ENCODE peak calls at places on chromosomes 1 and 21, in six cellular contexts. H, Q, N, X, W and V are unnamed samples.

GRCh38 chr1:208654241-208654640 is 410.1 kb upstream of the PLXNA2 start:
- DNase-seq in H (peak; percentile 29), Q (peak; percentile 12), N (no peak), X (no peak), W (peak; percentile 22), V (peak; percentile 55)

GRCh38 chr1:15192916-15193550 is 39.5 kb downstream of the TMEM51 start:
- DNase-seq in H (no peak), Q (no peak), N (no peak), X (no peak), W (no peak), V (no peak)

GRCh38 chr21:15026370-15026769 is 38.4 kb downstream of the NRIP1 start:
- DNase-seq in H (no peak), Q (no peak), N (no peak), X (no peak), W (no peak), V (no peak)

GRCh38 chr1:91075233-91076135 is 53.6 kb upstream of the ZNF644 start:
- DNase-seq in H (peak; percentile 21), Q (peak; percentile 16), N (no peak), X (no peak), W (no peak), V (no peak)

GRCh38 chr1:54081306-54082270 is 28.2 kb downstream of the TCEANC2 start:
- DNase-seq in H (peak; percentile 89), Q (peak; percentile 87), N (peak; percentile 23), X (peak; percentile 85), W (peak; percentile 63), V (peak; percentile 97)

GRCh38 chr1:101190441-101190840 is 46.4 kb upstream of the S1PR1 start:
- DNase-seq in H (no peak), Q (no peak), N (no peak), X (no peak), W (no peak), V (no peak)

GRCh38 chr1:22814176-22815042 is 103.8 kb downstream of the EPHB2 start:
- DNase-seq in H (no peak), Q (no peak), N (no peak), X (no peak), W (no peak), V (no peak)

GRCh38 chr1:16143566-16144324 is 12.1 kb downstream of the EPHA2 start:
- DNase-seq in H (peak; percentile 97), Q (peak; percentile 96), N (no peak), X (no peak), W (peak; percentile 88), V (no peak)

GRCh38 chr1:187476671-187477070 is 647.9 kb downstream of the PLA2G4A start:
- DNase-seq in H (no peak), Q (no peak), N (no peak), X (no peak), W (no peak), V (no peak)

GRCh38 chr1:193589597-193590040 is 403.2 kb upstream of the B3GALT2 start:
- DNase-seq in H (no peak), Q (no peak), N (no peak), X (no peak), W (no peak), V (no peak)

GRCh38 chr1:215569987-215570824 is 3.1 kb downstream of the KCTD3 start:
- DNase-seq in H (peak; percentile 24), Q (no peak), N (no peak), X (no peak), W (no peak), V (no peak)

GRCh38 chr1:27478098-27478497 is 11.9 kb downstream of the WASF2 start:
- DNase-seq in H (no peak), Q (no peak), N (no peak), X (no peak), W (no peak), V (no peak)

GRCh38 chr1:237759371-237759770 is 131.4 kb downstream of the ZP4 start:
- DNase-seq in H (no peak), Q (no peak), N (no peak), X (no peak), W (no peak), V (no peak)

GRCh38 chr1:66294692-66295384 is 239.1 kb upstream of the SGIP1 start:
- DNase-seq in H (no peak), Q (no peak), N (no peak), X (no peak), W (peak; percentile 85), V (no peak)

GRCh38 chr21:30329203-30329868 is 8.2 kb downstream of the KRTAP27-1 start:
- DNase-seq in H (no peak), Q (no peak), N (no peak), X (no peak), W (no peak), V (no peak)

DNA sequence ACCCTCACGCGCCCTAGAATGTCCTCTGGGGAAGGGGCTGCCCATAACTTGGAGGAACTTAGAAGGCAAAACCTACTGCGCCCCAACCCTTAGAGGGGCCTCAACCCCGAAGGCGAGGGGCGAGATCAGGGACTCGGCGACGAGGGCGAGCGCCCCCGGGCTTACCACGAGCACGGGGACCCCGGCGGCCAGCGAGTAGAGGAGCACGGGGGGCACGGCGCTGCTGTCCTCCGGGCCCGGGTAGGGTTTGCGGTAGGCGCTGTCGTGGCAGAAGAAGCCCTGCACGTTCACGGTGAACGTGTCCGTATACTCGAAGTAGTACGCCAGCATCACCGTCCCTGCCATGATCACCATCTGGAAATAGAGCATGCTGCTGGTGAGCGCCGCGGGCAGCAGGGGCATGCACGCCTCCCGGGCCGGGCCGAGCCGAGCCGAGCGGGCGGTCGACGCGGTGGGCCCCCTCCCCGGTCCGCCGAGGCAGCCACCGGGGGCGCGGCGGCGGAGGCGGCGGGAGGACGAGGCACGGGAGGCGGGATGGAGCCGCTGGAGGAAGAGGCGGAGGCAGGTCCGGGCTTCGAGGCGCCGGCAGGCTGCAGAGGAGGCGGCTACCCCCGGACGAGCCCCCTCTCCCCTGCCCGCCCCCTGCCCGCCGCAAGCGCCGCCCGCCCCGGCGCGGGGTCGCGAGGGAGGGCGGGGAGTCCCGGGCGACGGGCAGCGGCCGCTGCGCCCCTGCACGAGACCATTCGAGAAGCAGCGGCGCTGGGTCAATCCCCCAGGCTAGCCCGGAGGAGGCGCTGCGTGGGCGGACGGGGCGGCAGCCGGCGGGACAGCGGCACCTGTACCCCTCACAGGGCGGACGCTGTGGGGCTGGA is at the start of gene PLPPR5:
- DNase-seq in H (no peak), Q (no peak), N (no peak), X (no peak), W (no peak), V (no peak)
- TF ChIP-seq ZNF274 in H (no peak), Q (no peak), N (no peak), X (no peak), W (no peak), V (no peak)

GRCh38 chr1:234541281-234541975 is 62.4 kb upstream of the TARBP1 start:
- DNase-seq in H (no peak), Q (no peak), N (no peak), X (no peak), W (no peak), V (no peak)

GRCh38 chr1:234542211-234542850 is 63.4 kb upstream of the TARBP1 start:
- DNase-seq in H (no peak), Q (no peak), N (no peak), X (no peak), W (no peak), V (no peak)

GRCh38 chr1:234544094-234544579 is 65.2 kb upstream of the TARBP1 start:
- DNase-seq in H (peak; percentile 92), Q (peak; percentile 78), N (no peak), X (no peak), W (no peak), V (no peak)

GRCh38 chr1:234545512-234546386 is 64.2 kb downstream of the IRF2BP2 start:
- DNase-seq in H (peak; percentile 36), Q (peak; percentile 85), N (no peak), X (no peak), W (no peak), V (no peak)

DNA sequence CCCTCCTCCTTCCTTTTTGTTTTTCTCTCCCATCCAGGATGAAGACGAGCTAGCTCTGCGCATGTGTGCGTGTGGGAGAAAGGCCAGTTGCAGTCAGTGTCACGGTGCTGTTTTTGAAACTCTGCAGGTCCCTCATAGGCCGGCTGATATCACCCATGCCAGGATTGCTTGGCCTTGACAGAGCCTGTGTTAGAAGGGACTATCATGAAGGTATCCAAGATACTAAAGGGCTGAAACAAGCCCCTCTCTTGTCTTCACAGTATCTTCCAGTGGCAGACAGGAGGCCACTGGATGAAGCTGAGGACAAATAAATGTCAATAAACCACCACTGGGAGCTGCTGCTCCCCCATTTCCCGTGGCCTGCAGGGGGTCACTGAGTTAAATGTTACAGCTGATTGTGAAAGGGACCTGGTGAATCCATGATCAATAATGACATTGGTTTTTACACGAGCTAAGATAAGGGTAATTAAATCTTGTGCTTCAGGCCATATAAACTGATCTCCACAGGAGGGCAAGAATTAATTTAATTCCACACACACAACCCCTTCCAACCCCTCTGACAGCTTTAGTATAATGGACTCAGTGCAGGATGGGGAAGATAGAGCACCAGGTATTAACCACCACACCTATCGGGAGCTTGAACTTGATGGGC is 64.6 kb upstream of the TARBP1 start:
- DNase-seq in H (peak; percentile 31), Q (no peak), N (no peak), X (no peak), W (no peak), V (no peak)
- TF ChIP-seq ZNF274 in H (no peak), Q (no peak), N (no peak), X (no peak), W (no peak), V (no peak)

DNA sequence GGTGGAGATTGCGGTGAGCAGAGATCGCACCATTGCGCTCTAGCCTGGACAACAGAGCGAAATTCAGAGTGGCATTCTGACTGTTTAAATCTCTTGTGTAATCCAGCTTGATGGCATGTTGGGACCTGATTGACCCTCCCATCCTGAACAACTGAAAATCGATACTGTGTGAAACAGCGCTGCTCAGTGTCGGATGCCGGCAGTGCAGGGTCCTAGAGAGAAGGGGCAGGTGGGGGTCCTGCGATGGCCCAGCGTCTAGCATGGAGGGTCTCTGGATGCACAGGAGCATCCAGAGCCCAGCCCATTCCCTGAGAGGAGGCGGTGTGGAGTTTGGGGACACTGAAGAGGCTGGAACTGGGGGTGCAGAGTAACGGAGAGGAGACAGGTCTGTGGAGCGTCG is 15.8 kb downstream of the AGT start:
- DNase-seq in H (no peak), Q (no peak), N (no peak), X (no peak), W (no peak), V (no peak)
- TF ChIP-seq ZNF274 in H (no peak), Q (no peak), N (no peak), X (no peak), W (no peak), V (no peak)

GRCh38 chr1:151936203-151936602 is 26.9 kb upstream of the THEM4 start:
- DNase-seq in H (no peak), Q (no peak), N (no peak), X (no peak), W (no peak), V (no peak)

GRCh38 chr1:151934048-151934493 is 24.8 kb upstream of the THEM4 start:
- DNase-seq in H (peak; percentile 77), Q (peak; percentile 39), N (no peak), X (no peak), W (no peak), V (peak; percentile 63)

GRCh38 chr1:151936653-151937052 is 27.3 kb upstream of the THEM4 start:
- DNase-seq in H (peak; percentile 44), Q (peak; percentile 2), N (no peak), X (no peak), W (no peak), V (no peak)

GRCh38 chr1:151939141-151939540 is 29.8 kb upstream of the THEM4 start:
- DNase-seq in H (no peak), Q (no peak), N (no peak), X (no peak), W (no peak), V (no peak)

DNA sequence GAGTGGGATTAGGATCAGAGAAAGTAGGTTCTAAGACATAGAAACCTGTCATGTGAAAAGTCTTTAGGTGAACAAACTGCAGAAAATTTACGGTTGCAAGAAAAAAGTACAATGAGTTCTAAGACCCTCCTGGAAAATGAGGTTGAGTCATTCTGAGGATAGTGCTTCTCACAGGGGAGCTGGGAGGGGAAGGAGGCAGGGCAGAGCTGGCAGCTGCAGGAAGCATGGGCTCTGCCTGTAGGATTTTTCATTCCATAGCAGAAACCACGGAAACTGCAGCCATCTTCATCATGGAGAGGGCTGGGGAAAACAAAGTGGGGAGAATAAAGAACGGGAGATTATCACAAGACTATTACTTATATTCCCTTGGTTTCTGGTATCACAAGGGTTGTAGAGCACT is 25.8 kb upstream of the THEM4 start:
- DNase-seq in H (no peak), Q (no peak), N (no peak), X (no peak), W (no peak), V (no peak)
- TF ChIP-seq ZNF274 in H (no peak), Q (no peak), N (no peak), X (no peak), W (no peak), V (no peak)